ENCODE peak calls at places on chromosomes 5 and 9, in six cellular contexts. One of them, this sample, is unnamed.

GRCh38 chr9:134209731-134210311 is 45.5 kb upstream of the RNU6ATAC start:
- DNase-seq in spleen: peak; percentile 60
- DNase-seq in K562: no peak
- DNase-seq in GM12878: no peak
- DNase-seq in suprapubic skin: peak; percentile 51
- DNase-seq in Peyer's patch: no peak
- DNase-seq in this sample: no peak

GRCh38 chr9:69951411-69951810 is 92.2 kb upstream of the MAMDC2 start:
- DNase-seq in Peyer's patch: no peak
- DNase-seq in spleen: no peak
- DNase-seq in suprapubic skin: no peak
- DNase-seq in GM12878: no peak
- DNase-seq in K562: no peak
- DNase-seq in this sample: no peak

GRCh38 chr5:139488269-139488668 is 5.7 kb upstream of the STING1 start:
- DNase-seq in suprapubic skin: no peak
- DNase-seq in K562: no peak
- DNase-seq in GM12878: no peak
- DNase-seq in Peyer's patch: no peak
- DNase-seq in spleen: peak; percentile 77
- DNase-seq in this sample: no peak

GRCh38 chr5:171832775-171833174 is 47.2 kb downstream of the SMIM23 start:
- DNase-seq in suprapubic skin: no peak
- DNase-seq in K562: no peak
- DNase-seq in spleen: no peak
- DNase-seq in Peyer's patch: no peak
- DNase-seq in GM12878: no peak
- DNase-seq in this sample: no peak

GRCh38 chr5:168218746-168219145 is 72.7 kb upstream of the WWC1 start:
- DNase-seq in suprapubic skin: no peak
- DNase-seq in spleen: no peak
- DNase-seq in GM12878: no peak
- DNase-seq in K562: no peak
- DNase-seq in Peyer's patch: no peak
- DNase-seq in this sample: no peak

GRCh38 chr5:61817472-61818326 is 485.6 kb downstream of the ZSWIM6 start:
- DNase-seq in GM12878: no peak
- DNase-seq in spleen: no peak
- DNase-seq in Peyer's patch: no peak
- DNase-seq in K562: peak; percentile 26
- DNase-seq in suprapubic skin: no peak
- DNase-seq in this sample: peak; percentile 24

GRCh38 chr5:156934450-156935211 is 28.4 kb downstream of the TIMD4 start:
- DNase-seq in suprapubic skin: no peak
- DNase-seq in GM12878: no peak
- DNase-seq in spleen: no peak
- DNase-seq in K562: no peak
- DNase-seq in Peyer's patch: peak; percentile 42
- DNase-seq in this sample: no peak

GRCh38 chr5:110916373-110917049 is 155.0 kb upstream of the TSLP start:
- DNase-seq in Peyer's patch: no peak
- DNase-seq in GM12878: no peak
- DNase-seq in spleen: no peak
- DNase-seq in suprapubic skin: no peak
- DNase-seq in K562: no peak
- DNase-seq in this sample: no peak

GRCh38 chr9:131180454-131180853 is 55.1 kb downstream of the NUP214 start:
- DNase-seq in GM12878: no peak
- DNase-seq in suprapubic skin: no peak
- DNase-seq in Peyer's patch: no peak
- DNase-seq in K562: peak; percentile 98
- DNase-seq in spleen: no peak
- DNase-seq in this sample: no peak

DNA sequence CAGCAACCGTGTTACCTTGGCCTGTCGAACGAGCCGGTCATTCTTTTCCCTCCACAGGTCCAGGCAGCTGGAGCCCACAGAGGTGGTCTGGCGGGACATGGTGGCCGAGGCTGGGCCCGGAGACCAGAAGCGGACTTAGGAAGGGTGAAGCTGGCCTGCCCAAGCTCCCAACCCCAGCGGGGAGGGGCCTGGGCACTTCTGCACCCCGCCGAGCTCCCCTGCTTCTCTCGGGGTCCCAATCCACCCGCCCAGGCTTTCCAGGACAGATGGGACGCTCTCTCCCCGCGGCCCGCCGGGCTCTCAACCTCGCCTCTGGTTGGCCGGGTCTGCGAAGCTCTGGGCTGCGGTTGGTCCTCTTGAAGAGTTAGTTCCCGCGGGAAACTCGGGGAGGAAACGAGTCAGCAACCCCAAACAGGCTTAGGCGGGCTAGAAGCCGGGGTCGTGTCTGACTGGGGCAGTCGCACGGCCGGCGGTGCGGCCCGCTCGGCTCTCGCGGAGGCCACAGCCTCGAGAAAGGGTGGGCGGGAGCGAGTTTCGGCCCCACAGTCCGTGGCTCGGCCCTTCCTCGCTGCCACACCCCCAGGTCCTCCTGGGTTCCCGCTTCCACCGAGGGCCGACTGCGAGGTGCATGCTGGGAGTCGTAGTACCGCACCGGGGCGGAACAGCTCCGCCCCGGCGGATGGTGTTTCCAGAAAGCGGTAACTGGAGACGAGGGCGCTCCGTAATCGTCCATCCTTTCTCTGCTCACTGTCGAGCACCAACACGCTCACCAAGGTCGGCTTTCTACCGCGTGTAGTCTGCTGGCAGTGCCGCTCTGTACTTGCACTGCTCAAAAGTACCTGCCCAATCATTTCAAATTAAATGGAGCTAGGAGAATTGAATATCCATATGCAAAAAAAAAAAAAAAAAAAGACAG is at the start of gene FANCG:
- DNase-seq in spleen: peak; percentile 98
- DNase-seq in K562: peak; percentile 87
- DNase-seq in suprapubic skin: peak; percentile 92
- DNase-seq in Peyer's patch: peak; percentile 88
- DNase-seq in GM12878: peak; percentile 79
- DNase-seq in this sample: peak; percentile 83
- TF ChIP-seq POLR2A in spleen: no peak
- TF ChIP-seq POLR2A in K562: peak; percentile 75
- TF ChIP-seq POLR2A in suprapubic skin: no peak
- TF ChIP-seq POLR2A in Peyer's patch: no peak
- TF ChIP-seq POLR2A in GM12878: peak; percentile 92
- TF ChIP-seq POLR2A in this sample: no peak

GRCh38 chr5:178895615-178896571 is at the start of gene ZFP2:
- DNase-seq in suprapubic skin: no peak
- DNase-seq in spleen: peak; percentile 90
- DNase-seq in Peyer's patch: peak; percentile 22
- DNase-seq in GM12878: no peak
- DNase-seq in K562: no peak
- DNase-seq in this sample: no peak

GRCh38 chr5:178902849-178903248 is 7.1 kb downstream of the ZFP2 start:
- DNase-seq in suprapubic skin: no peak
- DNase-seq in spleen: no peak
- DNase-seq in K562: no peak
- DNase-seq in GM12878: no peak
- DNase-seq in Peyer's patch: no peak
- DNase-seq in this sample: no peak

DNA sequence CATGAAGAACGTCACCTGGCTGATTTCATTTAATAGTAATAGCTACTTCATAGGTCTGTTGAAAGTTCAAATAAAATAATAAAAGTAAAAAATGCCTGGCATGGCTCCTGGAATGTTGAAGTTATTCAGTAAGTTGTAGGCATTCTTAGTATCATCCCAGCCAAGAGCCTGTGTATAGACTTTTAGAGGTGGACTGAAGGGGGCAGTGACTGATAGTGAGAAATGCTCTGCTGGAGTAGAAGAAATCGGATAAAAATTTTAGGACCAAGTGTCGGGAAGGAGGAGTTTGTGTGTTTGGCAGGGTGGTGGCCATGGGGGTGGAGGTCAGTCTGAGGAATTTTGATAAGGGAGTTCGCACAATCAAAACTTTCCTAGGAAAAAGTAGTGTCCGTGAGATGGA is 3.6 kb downstream of the ZFP2 start:
- DNase-seq in suprapubic skin: no peak
- DNase-seq in GM12878: no peak
- DNase-seq in spleen: no peak
- DNase-seq in K562: no peak
- DNase-seq in Peyer's patch: no peak
- DNase-seq in this sample: no peak
- H3K9me3 ChIP-seq in suprapubic skin: no peaks in the 10 kb centered on the region
- H3K9me3 ChIP-seq in GM12878: no peaks in the 10 kb centered on the region
- H3K9me3 ChIP-seq in spleen: peaks cover 7% of the 10 kb centered on the region
- H3K9me3 ChIP-seq in K562: no peaks in the 10 kb centered on the region
- H3K9me3 ChIP-seq in Peyer's patch: no peaks in the 10 kb centered on the region
- H3K9me3 ChIP-seq in this sample: peaks cover 29% of the 10 kb centered on the region

GRCh38 chr5:90477073-90477472 is 2.4 kb downstream of the POLR3G start:
- DNase-seq in K562: no peak
- DNase-seq in GM12878: no peak
- DNase-seq in Peyer's patch: no peak
- DNase-seq in suprapubic skin: no peak
- DNase-seq in spleen: no peak
- DNase-seq in this sample: no peak
- TF ChIP-seq POLR2A in K562: no peak
- TF ChIP-seq POLR2A in GM12878: no peak
- TF ChIP-seq POLR2A in Peyer's patch: no peak
- TF ChIP-seq POLR2A in suprapubic skin: no peak
- TF ChIP-seq POLR2A in spleen: no peak
- TF ChIP-seq POLR2A in this sample: no peak

GRCh38 chr9:122684851-122685250 is 9.9 kb downstream of the OR1L3 start:
- DNase-seq in K562: no peak
- DNase-seq in suprapubic skin: no peak
- DNase-seq in spleen: no peak
- DNase-seq in Peyer's patch: no peak
- DNase-seq in GM12878: no peak
- DNase-seq in this sample: no peak
- H3K9me3 ChIP-seq in K562: no peaks in the 10 kb centered on the region
- H3K9me3 ChIP-seq in suprapubic skin: peaks cover 19% of the 10 kb centered on the region
- H3K9me3 ChIP-seq in spleen: peaks cover 14% of the 10 kb centered on the region
- H3K9me3 ChIP-seq in Peyer's patch: no peaks in the 10 kb centered on the region
- H3K9me3 ChIP-seq in GM12878: no peaks in the 10 kb centered on the region
- H3K9me3 ChIP-seq in this sample: no peaks in the 10 kb centered on the region

GRCh38 chr9:87701931-87702421 is 23.9 kb upstream of the CTSL start:
- DNase-seq in K562: no peak
- DNase-seq in suprapubic skin: no peak
- DNase-seq in spleen: no peak
- DNase-seq in GM12878: no peak
- DNase-seq in Peyer's patch: no peak
- DNase-seq in this sample: no peak
- TF ChIP-seq POLR2A in K562: no peak
- TF ChIP-seq POLR2A in suprapubic skin: no peak
- TF ChIP-seq POLR2A in spleen: no peak
- TF ChIP-seq POLR2A in GM12878: no peak
- TF ChIP-seq POLR2A in Peyer's patch: no peak
- TF ChIP-seq POLR2A in this sample: no peak

GRCh38 chr9:10700266-10700665 is 87.5 kb upstream of the PTPRD start:
- DNase-seq in suprapubic skin: no peak
- DNase-seq in Peyer's patch: no peak
- DNase-seq in spleen: no peak
- DNase-seq in GM12878: no peak
- DNase-seq in K562: no peak
- DNase-seq in this sample: no peak
- H3K9me3 ChIP-seq in suprapubic skin: no peaks in the 10 kb centered on the region
- H3K9me3 ChIP-seq in Peyer's patch: no peaks in the 10 kb centered on the region
- H3K9me3 ChIP-seq in spleen: peaks cover 4% of the 10 kb centered on the region
- H3K9me3 ChIP-seq in GM12878: no peaks in the 10 kb centered on the region
- H3K9me3 ChIP-seq in K562: no peaks in the 10 kb centered on the region
- H3K9me3 ChIP-seq in this sample: no peaks in the 10 kb centered on the region

DNA sequence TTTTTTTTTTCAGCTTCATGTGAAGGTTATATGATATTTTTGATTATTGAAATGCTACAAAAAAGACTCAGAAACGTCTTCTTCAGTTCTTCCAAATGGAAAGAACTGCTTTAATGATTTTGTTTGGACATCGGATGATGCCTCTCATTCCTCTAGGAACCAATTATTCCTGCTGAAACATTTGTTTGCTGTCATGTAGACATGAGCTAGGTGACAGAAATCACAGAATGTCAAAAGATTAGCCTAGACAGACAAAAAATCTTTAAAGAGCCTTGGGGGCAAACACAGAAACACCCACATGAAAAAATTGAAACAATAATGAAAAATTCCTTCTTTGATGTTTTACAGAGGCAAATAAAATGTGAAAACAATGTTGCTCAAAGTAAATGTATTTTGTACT is 244.2 kb upstream of the EDIL3 start:
- DNase-seq in K562: no peak
- DNase-seq in GM12878: no peak
- DNase-seq in Peyer's patch: no peak
- DNase-seq in suprapubic skin: no peak
- DNase-seq in spleen: no peak
- DNase-seq in this sample: no peak
- TF ChIP-seq POLR2A in K562: no peak
- TF ChIP-seq POLR2A in GM12878: no peak
- TF ChIP-seq POLR2A in Peyer's patch: no peak
- TF ChIP-seq POLR2A in suprapubic skin: no peak
- TF ChIP-seq POLR2A in spleen: no peak
- TF ChIP-seq POLR2A in this sample: no peak

DNA sequence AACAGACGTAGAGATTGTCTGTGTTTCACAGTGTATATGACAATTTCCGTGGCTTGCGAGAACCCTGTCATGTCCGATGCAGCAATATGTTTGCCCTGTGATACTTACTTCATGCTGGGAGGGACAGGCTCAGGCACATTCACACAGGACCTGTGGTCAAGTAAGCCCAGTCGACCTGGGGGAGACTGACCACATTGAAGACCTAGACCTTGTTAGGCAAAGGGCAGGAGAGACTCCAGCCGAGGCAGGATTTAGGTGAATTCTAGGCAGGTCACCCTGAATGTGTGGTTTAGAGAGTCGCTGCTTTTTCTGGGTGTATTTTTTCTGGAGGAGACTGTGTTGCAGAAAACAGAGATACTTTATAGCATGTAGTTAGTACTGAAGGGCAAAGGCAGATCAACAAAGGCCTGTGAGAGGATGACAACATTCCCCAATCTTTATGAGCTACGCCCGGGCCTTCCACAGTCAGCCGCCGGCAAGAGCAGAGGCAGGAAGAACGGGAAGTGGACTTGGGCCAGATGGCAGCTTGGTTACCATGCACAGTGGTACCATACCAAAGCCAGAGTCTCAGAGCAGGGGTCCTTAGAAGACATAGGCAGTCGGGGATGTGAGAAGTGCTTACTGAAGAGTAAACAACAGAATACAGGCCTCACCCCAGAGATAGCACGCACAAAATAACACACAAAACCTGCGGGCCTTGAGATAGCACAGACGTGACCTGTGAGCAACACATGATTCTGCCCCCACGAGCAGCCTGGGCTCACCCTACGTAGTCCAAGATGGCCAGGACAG is 220.7 kb downstream of the CACNA1B start:
- DNase-seq in GM12878: no peak
- DNase-seq in suprapubic skin: no peak
- DNase-seq in K562: no peak
- DNase-seq in spleen: peak; percentile 42
- DNase-seq in Peyer's patch: peak; percentile 6
- DNase-seq in this sample: no peak
- H3K9me3 ChIP-seq in GM12878: no peaks in the 10 kb centered on the region
- H3K9me3 ChIP-seq in suprapubic skin: no peaks in the 10 kb centered on the region
- H3K9me3 ChIP-seq in K562: no peaks in the 10 kb centered on the region
- H3K9me3 ChIP-seq in spleen: no peaks in the 10 kb centered on the region
- H3K9me3 ChIP-seq in Peyer's patch: no peaks in the 10 kb centered on the region
- H3K9me3 ChIP-seq in this sample: peaks cover 7% of the 10 kb centered on the region

This sample was measured in breast epithelium.